ENCODE peak calls at places on chromosome 22, in four cellular contexts. K is esophagus squamous epithelium; Z is ovary; M is CD4-positive, alpha-beta memory T cell. J is an unnamed sample. For H3K36me3, the result is how much of the 10 kb centered on the place peaks cover.

GRCh38 chr22:50340157-50340879 is 2.8 kb upstream of the PPP6R2 start:
- DNase-seq in K (no peak), Z (no peak), M (no peak), J (no peak)

GRCh38 chr22:38927033-38927789 is 30.2 kb upstream of the APOBEC3A start:
- DNase-seq in M (peak), K (no peak), Z (peak), J (peak)

GRCh38 chr22:26783886-26784285 is 126.5 kb downstream of the MIAT start:
- DNase-seq in K (no peak), M (no peak), Z (no peak), J (no peak)

GRCh38 chr22:41917906-41918791 is 3.3 kb upstream of the SHISA8 start:
- DNase-seq in M (no peak), K (no peak), Z (no peak), J (no peak)

GRCh38 chr22:47286590-47286989 is 524.1 kb downstream of the TBC1D22A start:
- DNase-seq in Z (peak), K (no peak), M (no peak), J (no peak)

GRCh38 chr22:30115705-30116104 is 35.4 kb downstream of the HORMAD2 start:
- DNase-seq in K (no peak), Z (no peak), M (no peak), J (no peak)

GRCh38 chr22:47195156-47195675 is 432.8 kb downstream of the TBC1D22A start:
- DNase-seq in Z (peak), M (no peak), K (no peak), J (no peak)

GRCh38 chr22:46770726-46771125 is 8.3 kb downstream of the TBC1D22A start:
- DNase-seq in K (no peak), M (no peak), Z (no peak), J (no peak)

GRCh38 chr22:50471197-50471847 is 3.5 kb downstream of the SBF1 start:
- DNase-seq in M (no peak), Z (no peak), K (no peak), J (no peak)

GRCh38 chr22:43970037-43970747 is 14.9 kb downstream of the SAMM50 start:
- DNase-seq in M (no peak), K (no peak), Z (no peak), J (no peak)

GRCh38 chr22:43968614-43969013 is 13.4 kb downstream of the SAMM50 start:
- DNase-seq in M (no peak), K (no peak), Z (no peak), J (no peak)

GRCh38 chr22:43972931-43973330 is 17.7 kb downstream of the SAMM50 start:
- DNase-seq in K (no peak), Z (no peak), M (no peak), J (no peak)

GRCh38 chr22:43969021-43969878 is 14.0 kb downstream of the SAMM50 start:
- DNase-seq in M (no peak), K (no peak), Z (no peak), J (no peak)

DNA sequence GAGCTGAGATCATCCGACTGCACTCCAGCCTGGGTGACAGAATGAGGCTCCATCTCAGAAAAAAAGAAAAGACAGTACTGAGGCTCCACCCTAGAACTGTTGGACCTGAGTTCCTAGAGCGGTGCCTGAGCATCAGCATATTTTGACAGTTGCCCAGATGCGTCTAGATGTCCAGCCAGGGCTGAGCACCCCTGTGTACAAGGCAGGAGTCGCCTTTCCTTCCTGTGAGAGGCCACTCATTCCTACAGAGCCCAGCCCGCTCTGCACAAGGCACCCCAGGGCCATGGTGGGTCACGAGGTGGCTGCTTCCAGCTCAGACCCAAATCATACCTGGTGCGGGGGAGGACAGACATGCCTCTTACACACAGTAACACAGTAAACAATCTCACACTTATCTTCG is 15.9 kb downstream of the SAMM50 start:
- DNase-seq in Z (no peak), M (no peak), K (no peak), J (no peak)
- H3K36me3 ChIP-seq in Z (under half), M (half or more), K (under half), J (under half)

DNA sequence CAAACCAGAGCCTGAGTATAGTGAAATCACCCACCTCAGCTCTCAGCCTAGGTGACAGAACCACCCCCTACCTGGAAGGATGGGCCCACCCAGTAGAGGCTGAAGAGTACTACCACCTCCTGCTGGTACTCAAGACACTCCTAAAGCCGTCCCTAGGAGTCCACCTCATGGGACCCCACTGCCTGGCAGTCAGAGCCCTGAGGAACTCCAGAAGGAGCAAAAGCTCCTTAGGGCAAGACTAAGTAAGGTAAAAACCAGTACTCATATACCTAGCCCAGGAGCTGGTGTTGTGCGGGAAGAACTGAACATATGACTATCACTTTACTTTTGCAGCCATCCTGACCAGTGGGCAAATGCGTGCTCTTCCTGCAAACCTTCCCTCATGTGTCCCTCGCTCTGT is 36.3 kb downstream of the HIRA start:
- DNase-seq in K (no peak), M (no peak), Z (no peak), J (no peak)
- H3K36me3 ChIP-seq in K (under half), M (half or more), Z (under half), J (under half)

GRCh38 chr22:24329453-24329852 is 58.8 kb downstream of the SPECC1L start:
- DNase-seq in M (no peak), K (no peak), Z (no peak), J (no peak)

GRCh38 chr22:24330636-24331035 is 60.0 kb downstream of the SPECC1L start:
- DNase-seq in Z (no peak), M (no peak), K (no peak), J (no peak)

GRCh38 chr22:24331468-24332440 is 61.1 kb downstream of the SPECC1L start:
- DNase-seq in Z (no peak), M (no peak), K (no peak), J (no peak)

GRCh38 chr22:24335529-24335928 is 64.9 kb downstream of the SPECC1L start:
- DNase-seq in K (no peak), Z (no peak), M (no peak), J (no peak)

GRCh38 chr22:24333301-24333700 is 62.7 kb downstream of the SPECC1L start:
- DNase-seq in M (no peak), Z (no peak), K (no peak), J (no peak)
- H3K36me3 ChIP-seq in M (under half), Z (under half), K (under half), J (under half)

GRCh38 chr22:43988960-43989359 is 33.7 kb downstream of the SAMM50 start:
- DNase-seq in M (no peak), K (no peak), Z (no peak), J (no peak)
- H3K36me3 ChIP-seq in M (under half), K (under half), Z (under half), J (under half)

DNA sequence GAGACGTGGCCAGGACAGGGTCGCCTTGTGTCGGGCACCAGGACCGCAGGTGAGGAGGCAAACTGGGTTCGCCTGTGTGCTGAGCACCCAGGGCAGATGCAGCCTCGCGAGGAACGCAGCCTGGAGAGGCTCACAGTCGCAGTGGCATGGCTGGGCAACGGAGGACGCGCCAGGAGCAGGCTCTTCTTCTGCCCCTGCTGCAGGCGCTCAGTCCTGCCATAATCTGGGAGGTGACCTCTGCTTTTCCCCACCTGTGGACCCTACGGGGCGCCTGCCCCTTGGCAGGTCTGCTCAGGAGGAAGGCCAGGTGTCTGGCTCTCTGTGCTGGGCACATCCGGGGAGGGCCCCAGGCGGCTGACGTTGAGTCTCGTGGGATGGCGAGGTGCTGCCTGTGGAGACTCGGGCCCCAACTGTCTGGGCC is 1136.2 kb downstream of the BRD1 start:
- DNase-seq in K (no peak), M (no peak), Z (no peak), J (no peak)
- H3K36me3 ChIP-seq in K (under half), M (under half), Z (under half), J (under half)

DNA sequence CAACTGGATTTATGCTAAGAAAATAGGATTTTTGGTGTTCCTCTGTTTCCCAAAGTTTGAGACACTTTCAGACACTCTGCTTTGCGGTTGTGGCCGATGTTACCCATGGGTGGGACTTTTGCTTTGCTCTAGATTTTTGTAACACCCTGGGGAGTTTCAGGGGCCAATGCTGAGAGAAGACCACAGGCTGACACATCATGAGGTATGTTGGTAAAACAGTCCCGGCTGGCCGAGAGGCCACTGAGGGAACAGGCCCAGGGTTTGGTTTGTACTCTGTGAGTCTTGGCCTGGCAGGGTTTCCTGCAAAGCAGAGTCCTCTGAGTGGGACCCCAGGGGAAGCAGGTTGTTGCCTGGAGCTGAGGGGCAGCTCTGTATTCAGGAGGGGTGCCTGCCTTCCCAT is 78.5 kb upstream of the PITPNB start:
- DNase-seq in Z (peak), M (no peak), K (no peak), J (no peak)
- H3K36me3 ChIP-seq in Z (under half), M (under half), K (under half), J (under half)

DNA sequence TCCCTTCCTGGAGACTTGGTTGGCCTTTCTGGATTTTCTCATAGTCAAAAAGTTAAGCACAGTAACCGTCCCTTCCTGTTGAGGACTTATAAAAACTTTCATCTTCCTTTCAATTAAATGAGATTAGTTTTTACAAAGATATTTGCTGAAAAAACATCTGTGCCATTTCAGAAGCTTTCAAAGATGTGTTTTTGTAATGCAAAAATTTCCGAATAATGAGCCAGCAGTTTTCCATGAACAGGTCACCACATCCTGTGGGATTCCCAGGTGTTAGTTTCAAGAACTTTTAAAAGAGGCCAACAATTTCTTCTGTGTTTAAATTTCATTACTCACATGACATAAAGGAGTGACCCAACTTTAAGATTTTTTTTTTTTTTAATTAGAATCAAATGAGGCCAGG is 18.0 kb downstream of the NUP50 start:
- DNase-seq in M (no peak), Z (no peak), K (no peak), J (no peak)
- H3K36me3 ChIP-seq in M (half or more), Z (under half), K (under half), J (under half)

GRCh38 chr22:19064354-19065054 is 57.7 kb downstream of the DGCR2 start:
- DNase-seq in K (no peak), Z (no peak), M (no peak), J (no peak)
- H3K36me3 ChIP-seq in K (half or more), Z (under half), M (half or more), J (under half)

GRCh38 chr22:37703906-37704305 is 7.1 kb downstream of the TRIOBP start:
- DNase-seq in M (no peak), K (no peak), Z (no peak), J (no peak)
- H3K36me3 ChIP-seq in M (under half), K (under half), Z (under half), J (under half)

GRCh38 chr22:31240011-31240410 is 27.9 kb downstream of the LIMK2 start:
- DNase-seq in Z (no peak), M (no peak), K (no peak), J (no peak)

GRCh38 chr22:31244044-31244942 is 32.2 kb downstream of the LIMK2 start:
- DNase-seq in Z (no peak), M (no peak), K (no peak), J (peak)

GRCh38 chr22:31241200-31241599 is 29.1 kb downstream of the LIMK2 start:
- DNase-seq in Z (no peak), M (no peak), K (no peak), J (no peak)

GRCh38 chr22:31243339-31244043 is 31.4 kb downstream of the LIMK2 start:
- DNase-seq in Z (no peak), M (no peak), K (no peak), J (no peak)

GRCh38 chr22:31241936-31242335 is 29.8 kb downstream of the LIMK2 start:
- DNase-seq in K (no peak), Z (no peak), M (no peak), J (no peak)
- H3K36me3 ChIP-seq in K (under half), Z (under half), M (under half), J (under half)